ENCODE peak calls at places on chromosome 10, in five cellular contexts. One of them, this sample, is unnamed.

GRCh38 chr10:31749981-31750850 is 178.4 kb downstream of the ARHGAP12 start:
- DNase-seq in suprapubic skin: no peak
- DNase-seq in testis: peak; percentile 58
- DNase-seq in HCT116: no peak
- DNase-seq in IMR-90: no peak
- DNase-seq in this sample: no peak

GRCh38 chr10:112352044-112352443 is 21.9 kb upstream of the ACSL5 start:
- DNase-seq in suprapubic skin: no peak
- DNase-seq in testis: no peak
- DNase-seq in HCT116: no peak
- DNase-seq in IMR-90: no peak
- DNase-seq in this sample: no peak

GRCh38 chr10:71468363-71469094 is 71.8 kb downstream of the CDH23 start:
- DNase-seq in suprapubic skin: no peak
- DNase-seq in testis: no peak
- DNase-seq in HCT116: no peak
- DNase-seq in IMR-90: no peak
- DNase-seq in this sample: no peak

GRCh38 chr10:104306897-104307296 is 31.4 kb downstream of the ITPRIP start:
- DNase-seq in suprapubic skin: no peak
- DNase-seq in testis: no peak
- DNase-seq in HCT116: no peak
- DNase-seq in IMR-90: no peak
- DNase-seq in this sample: no peak

GRCh38 chr10:18594574-18595156 is 56.7 kb downstream of the NSUN6 start:
- DNase-seq in suprapubic skin: no peak
- DNase-seq in testis: no peak
- DNase-seq in HCT116: no peak
- DNase-seq in IMR-90: no peak
- DNase-seq in this sample: no peak

GRCh38 chr10:21191512-21191911 is 294.4 kb upstream of the NEBL start:
- DNase-seq in suprapubic skin: no peak
- DNase-seq in testis: no peak
- DNase-seq in HCT116: peak; percentile 47
- DNase-seq in IMR-90: no peak
- DNase-seq in this sample: no peak

GRCh38 chr10:131703527-131703926 is 197.3 kb upstream of the PPP2R2D start:
- DNase-seq in suprapubic skin: peak; percentile 26
- DNase-seq in testis: no peak
- DNase-seq in HCT116: no peak
- DNase-seq in IMR-90: no peak
- DNase-seq in this sample: no peak

GRCh38 chr10:34547283-34547682 is 267.8 kb downstream of the PARD3 start:
- DNase-seq in suprapubic skin: no peak
- DNase-seq in testis: no peak
- DNase-seq in HCT116: no peak
- DNase-seq in IMR-90: peak; percentile 46
- DNase-seq in this sample: no peak

GRCh38 chr10:46523119-46523880 is 33.2 kb downstream of the GPRIN2 start:
- DNase-seq in suprapubic skin: peak; percentile 83
- DNase-seq in testis: no peak
- DNase-seq in HCT116: peak; percentile 13
- DNase-seq in IMR-90: no peak
- DNase-seq in this sample: peak; percentile 54

GRCh38 chr10:70546585-70546984 is 56.0 kb downstream of the PRF1 start:
- DNase-seq in suprapubic skin: no peak
- DNase-seq in testis: peak; percentile 55
- DNase-seq in HCT116: no peak
- DNase-seq in IMR-90: no peak
- DNase-seq in this sample: no peak

GRCh38 chr10:130662775-130663174 is 526.6 kb downstream of the GLRX3 start:
- DNase-seq in suprapubic skin: no peak
- DNase-seq in testis: no peak
- DNase-seq in HCT116: no peak
- DNase-seq in IMR-90: no peak
- DNase-seq in this sample: no peak

GRCh38 chr10:69757553-69758309 is 44.0 kb upstream of the COL13A1 start:
- DNase-seq in suprapubic skin: no peak
- DNase-seq in testis: peak; percentile 56
- DNase-seq in HCT116: no peak
- DNase-seq in IMR-90: peak; percentile 41
- DNase-seq in this sample: no peak

GRCh38 chr10:34467902-34468301 is 347.2 kb downstream of the PARD3 start:
- DNase-seq in suprapubic skin: no peak
- DNase-seq in testis: no peak
- DNase-seq in HCT116: no peak
- DNase-seq in IMR-90: no peak
- DNase-seq in this sample: no peak

GRCh38 chr10:126199221-126199998 is 188.9 kb downstream of the ADAM12 start:
- DNase-seq in suprapubic skin: no peak
- DNase-seq in testis: no peak
- DNase-seq in HCT116: peak; percentile 26
- DNase-seq in IMR-90: peak; percentile 100
- DNase-seq in this sample: no peak

GRCh38 chr10:35498693-35499092 is 106.4 kb upstream of the GJD4 start:
- DNase-seq in suprapubic skin: no peak
- DNase-seq in testis: no peak
- DNase-seq in HCT116: no peak
- DNase-seq in IMR-90: no peak
- DNase-seq in this sample: no peak

GRCh38 chr10:20976891-20977684 is 80.0 kb upstream of the NEBL start:
- DNase-seq in suprapubic skin: no peak
- DNase-seq in testis: no peak
- DNase-seq in HCT116: no peak
- DNase-seq in IMR-90: no peak
- DNase-seq in this sample: no peak

GRCh38 chr10:89745903-89746302 is 44.5 kb downstream of the KIF20B start:
- DNase-seq in suprapubic skin: no peak
- DNase-seq in testis: no peak
- DNase-seq in HCT116: no peak
- DNase-seq in IMR-90: no peak
- DNase-seq in this sample: no peak

GRCh38 chr10:1461016-1461415 is 276.3 kb downstream of the ADARB2 start:
- DNase-seq in suprapubic skin: no peak
- DNase-seq in testis: no peak
- DNase-seq in HCT116: no peak
- DNase-seq in IMR-90: no peak
- DNase-seq in this sample: no peak

GRCh38 chr10:4902571-4903011 is 60.6 kb upstream of the AKR1C1 start:
- DNase-seq in suprapubic skin: no peak
- DNase-seq in testis: peak; percentile 54
- DNase-seq in HCT116: no peak
- DNase-seq in IMR-90: no peak
- DNase-seq in this sample: peak; percentile 64

GRCh38 chr10:119217937-119218579 is 10.7 kb downstream of the GRK5 start:
- DNase-seq in suprapubic skin: no peak
- DNase-seq in testis: no peak
- DNase-seq in HCT116: no peak
- DNase-seq in IMR-90: peak; percentile 69
- DNase-seq in this sample: no peak

GRCh38 chr10:132977807-132978206 is 35.4 kb upstream of the CFAP46 start:
- DNase-seq in suprapubic skin: no peak
- DNase-seq in testis: no peak
- DNase-seq in HCT116: no peak
- DNase-seq in IMR-90: no peak
- DNase-seq in this sample: no peak
- TF ChIP-seq CTCF in suprapubic skin: no peak
- TF ChIP-seq CTCF in testis: no peak
- TF ChIP-seq CTCF in HCT116: no peak
- TF ChIP-seq CTCF in IMR-90: no peak
- TF ChIP-seq CTCF in this sample: no peak

GRCh38 chr10:121617176-121617575 is 18.9 kb upstream of the FGFR2 start:
- DNase-seq in suprapubic skin: no peak
- DNase-seq in testis: no peak
- DNase-seq in HCT116: no peak
- DNase-seq in IMR-90: no peak
- DNase-seq in this sample: no peak
- H3K27ac ChIP-seq in suprapubic skin: no peak overlapping the region
- H3K27ac ChIP-seq in testis: no peak overlapping the region
- H3K27ac ChIP-seq in HCT116: no peak overlapping the region
- H3K27ac ChIP-seq in IMR-90: no peak overlapping the region
- H3K27ac ChIP-seq in this sample: no peak overlapping the region

GRCh38 chr10:101817542-101818118 is 614 bp downstream of the OGA start:
- DNase-seq in suprapubic skin: peak; percentile 94
- DNase-seq in testis: peak; percentile 96
- DNase-seq in HCT116: peak; percentile 83
- DNase-seq in IMR-90: peak; percentile 95
- DNase-seq in this sample: peak; percentile 81
- TF ChIP-seq POLR2A in suprapubic skin: no peak
- TF ChIP-seq POLR2A in testis: no peak
- TF ChIP-seq POLR2A in HCT116: peak; percentile 79
- TF ChIP-seq POLR2A in IMR-90: peak; percentile 37
- TF ChIP-seq POLR2A in this sample: no peak

GRCh38 chr10:12348341-12348869 is 942 bp upstream of the CAMK1D start:
- DNase-seq in suprapubic skin: no peak
- DNase-seq in testis: no peak
- DNase-seq in HCT116: no peak
- DNase-seq in IMR-90: no peak
- DNase-seq in this sample: peak; percentile 61

GRCh38 chr10:12340937-12341336 is 8.4 kb upstream of the CAMK1D start:
- DNase-seq in suprapubic skin: no peak
- DNase-seq in testis: no peak
- DNase-seq in HCT116: no peak
- DNase-seq in IMR-90: no peak
- DNase-seq in this sample: no peak

GRCh38 chr10:12341526-12341925 is 7.8 kb upstream of the CAMK1D start:
- DNase-seq in suprapubic skin: no peak
- DNase-seq in testis: no peak
- DNase-seq in HCT116: no peak
- DNase-seq in IMR-90: no peak
- DNase-seq in this sample: no peak

GRCh38 chr10:12346707-12347106 is 2.6 kb upstream of the CAMK1D start:
- DNase-seq in suprapubic skin: no peak
- DNase-seq in testis: no peak
- DNase-seq in HCT116: no peak
- DNase-seq in IMR-90: no peak
- DNase-seq in this sample: no peak

DNA sequence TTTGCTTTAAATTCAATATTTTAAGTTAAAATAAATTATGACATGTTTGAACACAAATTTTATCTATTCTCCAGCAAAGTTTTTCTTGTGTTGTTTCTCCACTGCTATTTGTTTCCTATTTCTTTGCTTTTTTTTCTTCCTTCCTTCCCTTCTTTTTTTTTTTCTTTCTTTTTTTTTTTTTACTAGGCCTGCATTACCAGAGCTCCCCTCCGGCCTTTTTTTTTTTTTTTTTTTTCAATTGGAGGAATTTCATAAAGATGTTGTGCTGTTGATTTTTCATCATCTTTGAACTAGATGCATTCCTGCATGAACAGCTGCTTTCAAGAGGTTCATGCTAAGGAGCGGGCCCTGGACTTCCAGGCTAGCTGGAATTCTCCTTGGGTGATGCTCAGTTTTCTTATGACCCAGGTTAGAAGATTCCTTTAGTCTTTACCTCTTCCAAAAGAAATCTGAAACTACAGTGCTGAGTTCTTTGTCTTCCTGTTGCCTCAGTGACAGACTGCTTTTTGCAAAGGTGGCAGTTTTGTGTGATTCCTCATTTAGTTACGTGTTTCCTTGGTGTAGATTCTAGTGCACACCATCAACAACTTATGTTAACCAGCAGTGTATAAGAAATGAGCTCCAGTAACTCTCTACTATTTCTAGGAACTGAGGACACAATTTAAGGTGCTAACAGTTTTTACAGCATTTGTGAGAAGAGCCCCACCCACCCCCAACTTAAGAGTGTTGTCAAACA is 4.8 kb upstream of the CAMK1D start:
- DNase-seq in suprapubic skin: no peak
- DNase-seq in testis: no peak
- DNase-seq in HCT116: no peak
- DNase-seq in IMR-90: no peak
- DNase-seq in this sample: no peak
- TF ChIP-seq CTCF in suprapubic skin: no peak
- TF ChIP-seq CTCF in testis: no peak
- TF ChIP-seq CTCF in HCT116: no peak
- TF ChIP-seq CTCF in IMR-90: no peak
- TF ChIP-seq CTCF in this sample: no peak

GRCh38 chr10:90925078-90926029 is 4.5 kb upstream of the ANKRD1 start:
- DNase-seq in suprapubic skin: no peak
- DNase-seq in testis: no peak
- DNase-seq in HCT116: no peak
- DNase-seq in IMR-90: no peak
- DNase-seq in this sample: no peak

GRCh38 chr10:90927293-90927692 is 6.4 kb upstream of the ANKRD1 start:
- DNase-seq in suprapubic skin: no peak
- DNase-seq in testis: no peak
- DNase-seq in HCT116: no peak
- DNase-seq in IMR-90: no peak
- DNase-seq in this sample: no peak

GRCh38 chr10:90930070-90930837 is 9.4 kb upstream of the ANKRD1 start:
- DNase-seq in suprapubic skin: no peak
- DNase-seq in testis: peak; percentile 41
- DNase-seq in HCT116: no peak
- DNase-seq in IMR-90: peak; percentile 75
- DNase-seq in this sample: no peak

GRCh38 chr10:90930971-90931841 is 10.3 kb upstream of the ANKRD1 start:
- DNase-seq in suprapubic skin: no peak
- DNase-seq in testis: peak; percentile 54
- DNase-seq in HCT116: no peak
- DNase-seq in IMR-90: peak; percentile 85
- DNase-seq in this sample: no peak

DNA sequence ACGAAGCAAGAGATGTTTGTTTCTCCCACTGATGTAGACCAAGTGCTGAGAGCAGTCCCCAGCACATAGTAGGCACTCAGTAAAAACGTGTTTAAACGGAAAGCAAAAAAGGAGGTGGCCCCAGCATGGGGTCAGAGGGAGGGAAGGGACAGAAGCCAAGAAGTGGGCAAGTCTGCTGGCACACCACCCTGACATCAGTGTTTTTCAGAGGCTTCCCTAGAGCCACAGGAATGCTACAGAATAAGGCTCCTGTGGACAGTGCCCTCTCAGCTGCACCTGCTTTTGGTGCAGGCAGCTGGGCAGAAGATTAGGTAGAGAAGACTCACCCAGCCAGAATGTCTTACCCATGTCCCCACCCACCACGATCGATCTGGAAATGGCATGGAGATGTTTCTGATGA is 8.3 kb upstream of the ANKRD1 start:
- DNase-seq in suprapubic skin: no peak
- DNase-seq in testis: no peak
- DNase-seq in HCT116: no peak
- DNase-seq in IMR-90: no peak
- DNase-seq in this sample: no peak
- H3K27ac ChIP-seq in suprapubic skin: no peak overlapping the region
- H3K27ac ChIP-seq in testis: peak overlapping the region; percentile 84
- H3K27ac ChIP-seq in HCT116: no peak overlapping the region
- H3K27ac ChIP-seq in IMR-90: peak overlapping the region; percentile 96
- H3K27ac ChIP-seq in this sample: no peak overlapping the region

This sample was measured in right lobe of liver.